ENCODE peak calls at places on chromosomes 16 and 17, in ten cellular contexts. U is K562; J is uterus; L is HCT116; F is dorsolateral prefrontal cortex; D is CD8-positive, alpha-beta memory T cell; S is neuronal stem cell; O is cardiac muscle cell; H is effector memory CD4-positive, alpha-beta T cell; Z is kidney. B is an unnamed sample.

GRCh38 chr16:64206877-64207276 is 915.0 kb downstream of the CDH11 start:
- DNase-seq in Z (no peak), J (no peak), U (no peak), L (no peak), S (no peak), D (no peak), O (no peak), H (no peak), F (no peak), B (no peak)

GRCh38 chr17:8393470-8394231 is 4.0 kb downstream of the RNF222 start:
- DNase-seq in D (no peak), J (no peak), U (no peak), S (no peak), F (no peak), O (no peak), L (no peak), H (no peak), Z (no peak), B (peak)

GRCh38 chr16:69131167-69131748 is 1.1 kb downstream of the CHTF8 start:
- DNase-seq in U (peak), S (peak), F (no peak), Z (peak), O (peak), J (no peak), L (no peak), H (no peak), D (no peak), B (no peak)

GRCh38 chr16:69397821-69398521 is 12.2 kb upstream of the TERF2 start:
- DNase-seq in J (peak), U (peak), Z (no peak), L (peak), D (no peak), H (no peak), F (no peak), O (peak), S (no peak), B (no peak)

GRCh38 chr17:8991514-8992285 is 26.2 kb upstream of the PIK3R5 start:
- DNase-seq in J (no peak), U (peak), S (peak), H (peak), D (peak), L (peak), O (peak), Z (no peak), F (no peak), B (peak)

GRCh38 chr16:59210955-59211541 is 476.9 kb upstream of the GOT2 start:
- DNase-seq in D (no peak), L (no peak), U (no peak), F (no peak), S (peak), H (no peak), J (no peak), Z (no peak), O (peak), B (no peak)

GRCh38 chr17:9467518-9467917 is 108.1 kb downstream of the STX8 start:
- DNase-seq in S (no peak), U (peak), D (no peak), F (no peak), J (no peak), O (peak), H (no peak), L (no peak), Z (no peak), B (no peak)

GRCh38 chr17:70168044-70168978 is 1.0 kb upstream of the KCNJ2 start:
- DNase-seq in D (no peak), L (no peak), F (peak), Z (peak), H (no peak), S (peak), O (peak), J (peak), U (peak), B (peak)

GRCh38 chr17:61631800-61632199 is 40.8 kb upstream of the NACA2 start:
- DNase-seq in Z (no peak), D (no peak), O (no peak), F (no peak), L (no peak), H (no peak), U (no peak), S (no peak), J (no peak), B (no peak)

GRCh38 chr16:14356064-14356463 is 274.0 kb downstream of the PARN start:
- DNase-seq in U (no peak), L (no peak), S (no peak), F (no peak), D (no peak), H (no peak), J (no peak), O (no peak), Z (no peak), B (no peak)

GRCh38 chr17:29147682-29148081 is 32.5 kb downstream of the MYO18A start:
- DNase-seq in J (no peak), S (no peak), D (no peak), U (no peak), H (no peak), O (no peak), F (no peak), Z (no peak), L (no peak), B (no peak)

GRCh38 chr17:29149431-29150064 is 30.6 kb downstream of the MYO18A start:
- DNase-seq in F (no peak), D (no peak), U (no peak), H (no peak), O (no peak), S (no peak), L (no peak), J (peak), Z (peak), B (peak)

GRCh38 chr17:29148257-29148789 is 31.9 kb downstream of the MYO18A start:
- DNase-seq in S (no peak), H (no peak), O (peak), L (no peak), F (no peak), D (no peak), Z (peak), U (no peak), J (no peak), B (no peak)

GRCh38 chr17:29150191-29150590 is 30.0 kb downstream of the MYO18A start:
- DNase-seq in L (no peak), F (no peak), U (no peak), Z (peak), S (no peak), H (no peak), O (no peak), J (no peak), D (no peak), B (no peak)

DNA sequence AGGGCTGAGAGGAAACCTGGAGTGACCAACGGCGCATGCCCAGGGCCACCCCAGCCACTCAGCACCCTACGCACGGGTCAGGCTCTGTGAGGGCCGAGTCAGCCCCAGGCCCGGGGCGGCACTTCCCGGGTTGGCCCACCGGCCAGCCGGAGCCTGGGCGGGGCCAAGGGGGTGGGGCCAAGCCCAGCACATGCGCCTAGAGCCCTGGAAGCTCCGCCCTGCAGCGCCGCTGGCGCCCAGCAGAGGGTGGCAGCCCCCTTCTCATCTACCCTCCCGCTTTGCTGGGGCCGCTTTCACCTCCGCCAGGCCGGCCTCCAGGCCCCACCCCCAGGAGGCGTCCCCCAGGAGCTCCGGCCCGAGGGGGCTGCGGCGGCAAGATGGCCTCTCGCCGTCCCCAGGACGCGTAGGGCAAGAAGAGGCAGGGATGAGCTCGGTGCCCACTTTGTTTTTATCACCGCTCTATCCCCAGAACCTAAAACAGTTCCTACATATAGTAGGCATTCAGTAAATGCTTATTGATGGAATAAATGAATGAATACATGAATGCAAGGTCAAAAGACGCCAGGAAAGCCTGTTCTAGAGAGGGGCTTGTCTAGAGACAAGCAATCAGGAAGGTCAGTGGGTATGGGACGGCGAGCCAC is 31.3 kb downstream of the MYO18A start:
- DNase-seq in L (peak), O (peak), D (peak), Z (peak), J (peak), U (peak), F (peak), H (peak), S (peak), B (peak)
- H3K27ac ChIP-seq in L (peak), O (peak), D (peak), Z (peak), J (peak), U (peak), F (peak), H (peak), S (peak), B (peak)

DNA sequence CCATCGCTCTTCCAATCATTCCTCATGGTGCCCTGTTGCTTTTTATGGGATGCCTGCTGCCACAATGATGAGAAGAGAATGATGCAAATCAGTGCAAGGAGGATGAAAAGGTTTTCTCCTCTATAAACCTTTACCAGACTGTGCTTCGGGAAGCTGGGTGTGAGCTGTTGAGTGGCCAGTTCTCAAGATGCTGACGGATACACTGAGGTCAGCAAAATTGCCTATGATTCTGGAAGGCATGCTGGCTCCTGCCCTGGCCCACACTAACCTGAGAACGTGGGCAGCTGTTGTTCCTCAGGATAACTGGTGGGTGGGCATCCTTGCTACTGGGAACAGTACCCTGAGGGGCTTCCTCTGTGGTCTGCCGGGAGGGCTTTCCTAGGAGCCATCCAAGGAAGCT is 795 bp upstream of the PIRT start:
- DNase-seq in H (no peak), Z (no peak), S (no peak), F (no peak), D (no peak), O (no peak), J (no peak), L (no peak), U (no peak), B (no peak)
- H3K4me3 ChIP-seq in H (no peak), Z (no peak), S (no peak), F (no peak), D (no peak), O (no peak), J (no peak), L (no peak), U (no peak), B (no peak)

DNA sequence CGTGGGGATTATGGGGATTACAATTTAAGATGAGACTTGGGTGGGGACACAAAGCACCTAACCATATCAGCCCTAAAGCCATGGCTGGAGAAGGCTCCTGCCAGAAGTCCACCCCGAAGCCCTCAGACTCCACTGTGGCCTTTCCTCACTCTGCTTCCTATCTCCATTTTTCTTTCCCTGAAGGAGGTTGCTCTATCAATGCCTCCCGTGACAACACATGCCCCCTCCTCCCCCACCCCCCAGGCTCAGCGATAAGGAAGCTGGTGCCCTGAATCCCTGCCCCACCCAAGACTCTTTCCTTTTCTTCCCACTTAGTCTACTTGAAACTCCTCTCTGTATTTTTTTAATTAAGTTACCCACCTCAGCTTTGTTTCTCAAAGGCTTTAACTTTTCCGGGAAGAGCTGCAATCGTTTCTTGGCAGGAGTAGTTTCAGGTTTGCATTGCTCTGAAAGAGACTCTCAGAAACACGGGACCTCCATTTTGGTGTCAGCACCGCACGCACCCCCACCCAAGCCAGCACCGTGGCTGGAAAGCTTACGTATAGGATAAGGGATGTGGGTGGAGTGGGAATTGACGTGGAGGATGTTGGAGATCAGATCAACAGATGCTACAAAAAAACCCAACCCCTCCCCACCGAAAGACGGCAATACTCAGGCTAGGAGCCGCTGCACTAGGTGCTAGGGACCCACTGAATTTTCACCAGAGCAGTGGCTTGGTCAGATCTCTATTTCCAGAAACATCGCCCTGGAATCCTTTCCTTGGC is 15.2 kb upstream of the CA4 start:
- DNase-seq in Z (peak), H (no peak), O (no peak), D (no peak), U (peak), S (no peak), L (no peak), F (no peak), J (no peak), B (no peak)
- H3K27ac ChIP-seq in Z (no peak), H (peak), O (peak), D (peak), U (peak), S (no peak), L (peak), F (peak), J (peak), B (peak)

DNA sequence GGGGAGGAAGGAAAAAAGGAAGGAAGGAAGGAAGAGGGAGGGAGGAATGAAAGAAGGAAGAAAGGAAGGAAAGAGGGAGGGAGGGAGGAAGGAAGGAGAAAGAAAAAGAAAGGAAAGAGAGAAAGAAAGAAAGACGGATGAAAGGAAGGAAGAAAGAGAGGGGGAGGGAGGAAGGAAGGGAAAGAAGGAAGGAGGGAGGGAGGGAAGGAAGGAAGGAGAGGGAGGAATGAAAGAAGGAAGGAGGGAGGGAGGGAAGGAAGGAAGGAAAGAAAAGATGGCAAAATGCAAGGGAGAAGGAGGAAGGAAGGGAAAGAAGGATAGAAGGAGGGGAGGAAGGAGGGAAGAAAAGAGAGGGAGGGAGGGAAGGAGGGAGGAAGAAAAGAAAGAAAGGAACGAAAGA is 257.3 kb upstream of the C16orf82 start:
- DNase-seq in L (no peak), S (no peak), O (no peak), H (no peak), U (no peak), F (no peak), Z (no peak), D (no peak), J (no peak), B (no peak)
- H3K4me3 ChIP-seq in L (no peak), S (no peak), O (no peak), H (no peak), U (no peak), F (no peak), Z (no peak), D (no peak), J (no peak), B (no peak)

DNA sequence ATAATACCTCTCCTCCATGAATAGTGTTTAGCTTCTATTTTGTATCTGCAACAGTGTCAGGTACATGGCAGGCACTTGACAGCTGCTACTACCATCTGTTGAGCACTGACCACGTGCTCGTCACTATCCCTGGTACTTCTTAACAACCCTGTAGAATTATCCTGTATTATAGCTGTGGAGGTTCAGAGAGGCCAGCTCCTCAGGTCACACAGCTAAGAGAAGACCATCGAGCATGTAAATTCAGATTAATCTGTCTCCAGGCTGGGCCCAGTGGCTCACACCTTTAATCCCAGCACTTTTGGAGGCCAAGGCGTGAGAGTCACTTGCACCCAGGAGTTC is 26.3 kb downstream of the WSB1 start:
- DNase-seq in L (no peak), J (no peak), D (no peak), H (no peak), Z (no peak), S (no peak), U (no peak), O (no peak), F (no peak), B (no peak)
- H3K27ac ChIP-seq in L (no peak), J (peak), D (no peak), H (no peak), Z (peak), S (no peak), U (no peak), O (peak), F (no peak), B (peak)

B was measured in tibial artery.